ENCODE peak calls at places on chromosomes 16 and 17, in four cellular contexts. H is HepG2, Z is HCT116, L is K562. D is an unnamed sample.

GRCh38 chr17:30240177-30240576 is 4.7 kb upstream of the SLC6A4 start:
- DNase-seq in H (no peak), Z (no peak), L (no peak), D (no peak)

GRCh38 chr17:52170963-52171572 is 12.6 kb upstream of the CA10 start:
- DNase-seq in Z (no peak), L (no peak), H (peak), D (no peak)

GRCh38 chr16:16021988-16022682 is 72.7 kb downstream of the ABCC1 start:
- DNase-seq in Z (peak), H (peak), L (peak), D (peak)

GRCh38 chr17:1228752-1229353 is 41.4 kb upstream of the BHLHA9 start:
- DNase-seq in H (no peak), Z (no peak), L (no peak), D (no peak)

GRCh38 chr17:81385320-81386111 is 9.7 kb upstream of the BAHCC1 start:
- DNase-seq in L (no peak), Z (no peak), H (peak), D (no peak)

GRCh38 chr17:67520916-67521772 is 144.1 kb downstream of the PITPNC1 start:
- DNase-seq in Z (no peak), L (no peak), H (no peak), D (no peak)

GRCh38 chr16:58409316-58409973 is 17.2 kb downstream of the GINS3 start:
- DNase-seq in Z (no peak), L (no peak), H (no peak), D (no peak)

GRCh38 chr16:4435668-4436067 is 10.0 kb downstream of the DNAJA3 start:
- DNase-seq in Z (no peak), H (no peak), L (no peak), D (no peak)

GRCh38 chr17:38844261-38844757 is 9.2 kb downstream of the RPL23 start:
- DNase-seq in Z (no peak), L (no peak), H (peak), D (no peak)

GRCh38 chr17:13420294-13421277 is 181.1 kb downstream of the HS3ST3A1 start:
- DNase-seq in L (peak), Z (no peak), H (peak), D (no peak)

GRCh38 chr17:30552994-30553565 is 75.9 kb downstream of the GOSR1 start:
- DNase-seq in H (no peak), Z (no peak), L (no peak), D (no peak)

GRCh38 chr17:45747907-45748306 is 36.2 kb upstream of the CRHR1 start:
- DNase-seq in H (no peak), L (no peak), Z (no peak), D (no peak)

DNA sequence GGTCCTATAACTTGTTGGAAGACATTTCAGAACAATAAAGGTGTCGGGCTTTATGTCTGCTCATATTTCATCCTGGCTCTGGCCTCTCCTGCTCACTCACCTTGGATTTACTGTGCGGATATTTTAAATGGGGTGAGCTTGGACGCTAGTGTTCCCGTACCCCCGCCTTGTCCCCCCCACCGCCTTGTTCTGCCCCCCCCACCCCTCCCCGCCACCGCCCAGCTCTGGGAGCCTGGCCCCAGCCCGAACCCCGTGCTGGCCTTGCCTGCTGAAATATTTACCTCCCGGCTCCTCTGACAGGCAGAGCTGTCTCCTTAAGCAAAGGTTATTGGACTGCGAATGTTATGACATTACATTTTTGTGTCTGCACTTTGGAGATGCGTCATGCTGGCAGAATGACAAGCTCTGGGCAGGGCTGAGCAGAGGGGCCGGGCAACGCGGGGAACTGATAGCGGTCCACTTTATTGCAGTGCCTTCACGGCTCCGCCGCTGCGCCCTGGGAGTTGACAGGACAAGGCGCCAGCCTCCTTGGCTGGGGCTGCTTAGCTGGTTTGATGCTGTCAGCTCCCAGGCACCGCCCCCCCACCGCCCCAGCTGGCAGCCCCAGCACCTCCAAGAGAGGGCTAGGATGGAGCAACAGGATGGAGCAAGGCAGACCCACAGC is 222.5 kb upstream of the GSE1 start:
- DNase-seq in H (peak), L (peak), Z (peak), D (no peak)
- TF ChIP-seq TCF7L2 in H (no peak), L (no peak), Z (peak), D (no peak)

DNA sequence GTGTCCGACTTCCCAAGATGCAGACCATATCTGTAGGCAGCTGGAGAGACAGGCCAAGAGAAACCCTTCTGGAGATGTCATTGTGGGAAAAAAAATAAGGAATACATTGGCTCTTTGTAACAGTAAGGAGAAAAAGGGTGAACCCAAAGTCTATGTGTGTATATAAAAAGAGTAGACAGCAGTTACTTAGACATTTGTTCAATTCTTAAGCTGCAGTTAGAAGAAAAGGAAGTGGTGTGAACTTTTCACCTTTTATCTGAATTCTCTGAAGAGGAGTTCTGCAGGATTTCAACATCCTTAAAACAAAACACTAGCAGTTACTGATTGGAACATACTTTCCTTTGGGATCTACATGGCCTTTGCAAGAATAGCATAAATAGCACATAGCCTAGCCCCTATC is 21.7 kb downstream of the FAM117A start:
- DNase-seq in Z (no peak), L (no peak), H (no peak), D (no peak)
- TF ChIP-seq TCF7L2 in Z (no peak), L (no peak), H (no peak), D (no peak)

DNA sequence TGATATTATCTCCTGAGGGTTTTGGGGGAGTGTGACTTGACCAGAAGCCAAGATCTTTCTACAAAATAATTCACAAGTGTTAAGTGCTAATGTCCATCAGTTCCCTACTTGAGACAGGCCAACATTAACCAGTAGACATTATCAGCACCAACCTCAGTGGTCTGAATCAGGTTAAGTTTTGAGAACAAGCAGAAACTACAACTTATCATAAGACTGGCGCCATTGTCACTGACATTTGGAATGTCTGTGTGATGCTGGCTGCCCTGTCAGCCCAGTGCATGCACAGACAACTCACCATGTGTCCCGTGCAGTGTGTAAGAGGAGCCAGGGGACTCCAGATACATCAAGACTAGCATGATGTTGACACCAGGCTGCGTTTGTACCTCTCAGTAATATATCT is 76.8 kb downstream of the CCDC182 start:
- DNase-seq in H (no peak), Z (no peak), L (no peak), D (no peak)
- TF ChIP-seq TCF7L2 in H (no peak), Z (no peak), L (no peak), D (no peak)

GRCh38 chr16:81651758-81652718 is 127.1 kb upstream of the PLCG2 start:
- DNase-seq in L (peak), H (no peak), Z (no peak), D (no peak)

GRCh38 chr16:81654346-81654745 is 124.7 kb upstream of the PLCG2 start:
- DNase-seq in L (no peak), Z (no peak), H (no peak), D (no peak)

GRCh38 chr16:81655474-81656162 is 123.5 kb upstream of the PLCG2 start:
- DNase-seq in L (no peak), H (no peak), Z (no peak), D (no peak)

GRCh38 chr16:81650982-81651562 is 128.0 kb upstream of the PLCG2 start:
- DNase-seq in L (peak), Z (no peak), H (no peak), D (no peak)

DNA sequence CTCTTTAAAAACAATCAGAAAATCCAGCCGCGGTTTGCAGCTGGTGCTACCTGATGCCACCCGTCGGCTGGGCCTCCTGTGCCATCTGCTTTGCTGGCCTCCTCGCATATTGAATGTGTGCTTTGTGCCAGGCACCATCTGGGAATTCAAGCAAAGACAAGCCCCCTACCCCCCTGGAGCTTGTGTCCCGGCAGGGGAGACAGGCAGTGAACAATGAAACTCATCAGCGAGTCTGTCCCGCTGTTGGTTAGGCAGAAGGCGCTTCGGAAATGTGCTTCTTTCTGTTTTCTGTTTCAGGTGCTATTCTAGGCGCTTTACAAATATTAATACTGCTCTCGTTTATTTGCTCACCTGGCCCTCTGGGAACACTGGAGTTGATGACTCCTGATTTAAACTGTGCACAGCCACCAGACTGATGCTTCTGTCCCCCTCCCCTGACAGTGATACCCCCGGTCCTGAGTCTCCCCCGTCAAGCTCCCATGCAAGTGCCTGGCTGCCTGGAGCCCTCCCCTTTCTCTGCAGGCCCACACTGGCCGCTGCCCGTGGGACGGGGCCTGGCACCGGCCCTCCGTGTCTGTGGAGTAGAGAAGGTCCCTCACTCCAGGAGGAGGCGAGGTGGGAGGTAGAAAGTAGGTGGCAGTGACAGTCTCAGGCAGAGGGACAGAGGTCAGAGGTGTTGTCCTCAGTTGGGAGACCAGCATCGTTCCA is 126.1 kb upstream of the PLCG2 start:
- DNase-seq in L (no peak), H (no peak), Z (no peak), D (no peak)
- TF ChIP-seq TCF7L2 in L (no peak), H (no peak), Z (no peak), D (no peak)

GRCh38 chr17:74325743-74326379 is at the start of gene KIF19:
- DNase-seq in H (no peak), Z (no peak), L (peak), D (no peak)
- TF ChIP-seq TCF7L2 in H (no peak), Z (no peak), L (no peak), D (no peak)

GRCh38 chr17:83194761-83195329 is 115.4 kb downstream of the METRNL start:
- DNase-seq in H (no peak), L (no peak), Z (no peak), D (no peak)
- TF ChIP-seq TCF7L2 in H (no peak), L (no peak), Z (no peak), D (no peak)

GRCh38 chr17:68591583-68591982 is 9.6 kb downstream of the FAM20A start:
- DNase-seq in Z (no peak), L (peak), H (no peak), D (no peak)

GRCh38 chr17:68593331-68593710 is 7.8 kb downstream of the FAM20A start:
- DNase-seq in L (no peak), Z (no peak), H (no peak), D (no peak)

GRCh38 chr17:68592667-68593330 is 8.4 kb downstream of the FAM20A start:
- DNase-seq in L (no peak), H (no peak), Z (no peak), D (no peak)

GRCh38 chr17:68594552-68594951 is 6.6 kb downstream of the FAM20A start:
- DNase-seq in H (no peak), Z (no peak), L (no peak), D (no peak)

GRCh38 chr17:68592004-68592403 is 9.2 kb downstream of the FAM20A start:
- DNase-seq in H (no peak), L (no peak), Z (no peak), D (no peak)
- TF ChIP-seq TCF7L2 in H (no peak), L (no peak), Z (no peak), D (no peak)

GRCh38 chr16:30901201-30902069 is 5.0 kb downstream of the CTF1 start:
- DNase-seq in L (no peak), Z (no peak), H (peak), D (no peak)
- TF ChIP-seq TCF7L2 in L (no peak), Z (no peak), H (no peak), D (no peak)

GRCh38 chr16:56669840-56670639 is 426 bp downstream of the MT1H start:
- DNase-seq in H (no peak), L (no peak), Z (no peak), D (no peak)
- TF ChIP-seq TCF7L2 in H (no peak), L (no peak), Z (no peak), D (no peak)

GRCh38 chr17:14818469-14818868 is 446.7 kb downstream of the PMP22 start:
- DNase-seq in L (no peak), H (no peak), Z (no peak), D (no peak)

GRCh38 chr17:14808425-14808824 is 456.7 kb downstream of the PMP22 start:
- DNase-seq in H (no peak), L (no peak), Z (no peak), D (no peak)

GRCh38 chr17:14815079-14815478 is 450.0 kb downstream of the PMP22 start:
- DNase-seq in L (no peak), H (no peak), Z (no peak), D (no peak)

DNA sequence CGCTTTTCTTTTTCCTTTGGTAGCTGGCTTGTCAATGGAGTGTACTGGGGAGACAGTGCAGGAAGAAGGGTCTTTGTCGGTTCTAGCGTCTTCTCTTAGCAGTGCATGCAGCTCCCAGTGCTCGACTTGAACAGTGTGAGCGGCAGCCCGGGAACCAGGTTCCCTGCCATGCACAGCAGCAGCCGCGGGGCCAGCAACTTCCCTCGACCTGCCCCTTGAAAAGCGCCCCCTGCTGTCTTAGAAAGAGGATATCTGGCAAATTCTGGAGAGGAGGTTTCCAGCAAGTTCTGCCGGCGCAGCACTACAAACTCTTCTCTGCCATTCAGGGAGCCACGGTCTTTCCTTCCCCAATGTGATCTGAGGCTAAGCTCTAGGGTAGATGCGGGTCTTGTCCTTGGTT is 451.5 kb downstream of the PMP22 start:
- DNase-seq in Z (no peak), L (peak), H (peak), D (no peak)
- TF ChIP-seq TCF7L2 in Z (no peak), L (no peak), H (no peak), D (no peak)

D was measured in Panc1.